ENCODE peak calls at places on chromosomes 12 and 14, in six cellular contexts. U is GM23248, E is AG04450, O is trophoblast cell, V is thoracic aorta, I is endothelial cell of umbilical vein. C is an unnamed sample.

GRCh38 chr14:64673748-64674147 is 30.5 kb upstream of the PLEKHG3 start:
- DNase-seq in U (no peak), E (no peak), O (no peak), V (no peak), I (no peak), C (peak)

GRCh38 chr12:26878661-26879119 is 45.7 kb upstream of the ITPR2 start:
- DNase-seq in U (no peak), E (no peak), O (no peak), V (no peak), I (peak), C (no peak)

GRCh38 chr14:71246539-71246938 is 339.3 kb downstream of the PCNX1 start:
- DNase-seq in U (no peak), E (no peak), O (no peak), V (no peak), I (no peak), C (no peak)

GRCh38 chr12:40692617-40693502 is 621 bp downstream of the CNTN1 start:
- DNase-seq in U (peak), E (no peak), O (no peak), V (no peak), I (no peak), C (peak)

GRCh38 chr14:30417121-30417520 is 141.8 kb upstream of the G2E3 start:
- DNase-seq in U (peak), E (no peak), O (no peak), V (no peak), I (no peak), C (no peak)

GRCh38 chr14:61077946-61078738 is 97.1 kb downstream of the SLC38A6 start:
- DNase-seq in U (peak), E (no peak), O (peak), V (no peak), I (no peak), C (peak)

GRCh38 chr12:47901285-47902093 is 3.3 kb downstream of the VDR start:
- DNase-seq in U (peak), E (no peak), O (no peak), V (no peak), I (no peak), C (no peak)

GRCh38 chr12:109937371-109937770 is 37.3 kb downstream of the TCHP start:
- DNase-seq in U (no peak), E (no peak), O (no peak), V (no peak), I (peak), C (no peak)

DNA sequence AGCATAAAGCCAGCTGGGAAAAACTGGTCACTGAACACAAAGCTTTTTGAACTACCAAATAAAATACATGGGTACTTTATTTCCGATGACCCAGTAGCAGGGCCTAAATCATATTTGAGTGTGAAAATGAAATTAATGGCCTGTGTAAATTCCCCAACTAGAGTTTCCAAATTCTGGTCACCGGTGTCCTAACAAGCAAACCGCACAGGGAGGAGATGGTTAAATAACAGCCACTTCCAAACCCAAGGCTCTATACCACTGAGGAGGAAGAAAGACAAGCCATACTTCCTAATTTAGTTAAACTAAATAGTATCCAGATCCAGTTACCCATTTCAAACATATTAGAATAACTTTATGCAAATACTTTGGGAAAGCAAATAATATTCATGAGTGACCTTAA is 40.1 kb upstream of the DUSP6 start:
- DNase-seq in U (no peak), E (no peak), O (no peak), V (no peak), I (no peak), C (no peak)
- H3K27ac ChIP-seq in U (no peak), E (no peak), O (no peak), V (no peak), I (no peak), C (no peak)

GRCh38 chr12:106130474-106131113 is 8.2 kb downstream of the NUAK1 start:
- DNase-seq in U (no peak), E (no peak), O (no peak), V (no peak), I (no peak), C (no peak)

GRCh38 chr12:106134294-106134949 is 4.3 kb downstream of the NUAK1 start:
- DNase-seq in U (no peak), E (no peak), O (no peak), V (no peak), I (no peak), C (no peak)

GRCh38 chr12:106131671-106132070 is 7.1 kb downstream of the NUAK1 start:
- DNase-seq in U (peak), E (no peak), O (no peak), V (no peak), I (no peak), C (no peak)

GRCh38 chr12:106133136-106134087 is 5.3 kb downstream of the NUAK1 start:
- DNase-seq in U (peak), E (no peak), O (peak), V (no peak), I (no peak), C (peak)

GRCh38 chr12:106132175-106133135 is 6.3 kb downstream of the NUAK1 start:
- DNase-seq in U (no peak), E (no peak), O (no peak), V (no peak), I (no peak), C (no peak)
- H3K27ac ChIP-seq in U (peak), E (peak), O (peak), V (peak), I (no peak), C (peak)

GRCh38 chr12:99287136-99287535 is 360.4 kb upstream of the GARIN6 start:
- DNase-seq in U (no peak), E (no peak), O (no peak), V (no peak), I (no peak), C (no peak)
- H3K27ac ChIP-seq in U (no peak), E (no peak), O (no peak), V (no peak), I (no peak), C (no peak)

DNA sequence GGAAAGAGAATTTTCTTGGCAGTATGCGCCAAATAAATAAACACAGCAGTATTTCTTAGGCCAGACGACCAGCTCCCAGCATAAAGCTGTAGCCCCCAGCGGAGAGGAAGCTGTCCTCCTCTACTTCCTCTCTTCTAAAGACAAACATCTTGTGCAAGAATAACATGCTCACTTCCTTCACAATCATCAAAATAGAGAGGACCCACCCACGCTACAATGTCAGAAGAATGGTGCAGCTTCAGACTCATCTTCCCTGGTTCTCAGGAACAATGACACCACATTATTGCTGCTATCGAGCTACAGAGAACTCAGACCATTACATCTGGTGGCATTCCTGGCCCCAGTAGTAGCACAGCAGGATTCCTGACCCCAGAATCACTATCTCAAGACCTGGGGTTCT is 16.6 kb upstream of the VWF start:
- DNase-seq in U (peak), E (peak), O (peak), V (no peak), I (peak), C (no peak)
- H3K27ac ChIP-seq in U (no peak), E (no peak), O (no peak), V (no peak), I (peak), C (no peak)

GRCh38 chr12:53010955-53011354 is 4.7 kb downstream of the EIF4B start:
- DNase-seq in U (no peak), E (no peak), O (peak), V (no peak), I (no peak), C (no peak)
- H3K27ac ChIP-seq in U (no peak), E (no peak), O (no peak), V (no peak), I (no peak), C (no peak)

GRCh38 chr14:100827751-100828447 is 2.0 kb downstream of the MEG3 start:
- DNase-seq in U (peak), E (peak), O (no peak), V (no peak), I (peak), C (peak)

GRCh38 chr14:100827140-100827517 is 1.2 kb downstream of the MEG3 start:
- DNase-seq in U (peak), E (no peak), O (no peak), V (no peak), I (peak), C (no peak)

GRCh38 chr14:100824946-100825690 is 800 bp upstream of the MEG3 start:
- DNase-seq in U (no peak), E (no peak), O (no peak), V (no peak), I (no peak), C (no peak)

GRCh38 chr14:100825691-100826331 is at the start of gene MEG3:
- DNase-seq in U (peak), E (peak), O (no peak), V (no peak), I (peak), C (peak)

DNA sequence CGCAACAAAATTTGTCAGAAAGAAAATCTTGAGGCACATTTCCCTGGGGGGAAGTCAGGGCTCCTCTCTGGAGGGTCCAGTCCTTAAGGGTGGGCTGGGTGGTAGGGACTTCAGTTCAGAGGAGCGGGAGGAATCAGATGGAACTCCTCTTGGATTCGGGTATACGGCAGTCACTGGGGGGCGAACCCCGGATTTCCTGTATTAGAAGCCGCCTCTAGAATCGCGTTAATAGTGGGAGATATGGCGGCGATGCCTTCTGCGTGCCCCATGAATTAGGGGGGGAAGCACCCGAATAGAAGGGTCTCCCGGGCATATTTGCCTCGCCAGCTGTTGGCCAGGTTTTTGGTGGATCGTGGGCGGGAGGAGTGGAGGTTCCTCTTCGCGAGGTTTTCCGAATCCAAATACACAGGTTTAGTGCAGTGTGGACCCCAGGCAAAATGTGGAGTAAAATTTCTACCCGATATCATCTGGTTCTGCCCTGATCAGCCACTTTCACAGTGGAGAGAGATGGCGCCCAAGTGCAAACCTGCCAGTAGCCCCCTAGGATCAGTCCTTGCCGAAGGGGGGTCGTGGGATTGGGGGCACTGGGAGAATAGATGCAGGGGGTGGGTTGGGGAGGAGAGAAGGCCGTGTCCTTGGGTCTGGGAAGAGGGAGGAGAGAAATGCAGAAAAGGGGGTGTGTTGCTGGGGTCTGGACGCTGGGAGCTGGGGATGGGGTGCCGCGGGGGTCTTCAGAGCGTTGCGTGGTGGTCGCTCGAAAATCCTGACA is 637 bp downstream of the MEG3 start:
- DNase-seq in U (peak), E (no peak), O (no peak), V (no peak), I (peak), C (no peak)
- H3K27ac ChIP-seq in U (peak), E (peak), O (no peak), V (peak), I (peak), C (no peak)

GRCh38 chr14:81940636-81941035 is 407.0 kb upstream of the SEL1L start:
- DNase-seq in U (no peak), E (no peak), O (no peak), V (no peak), I (no peak), C (no peak)
- H3K27ac ChIP-seq in U (no peak), E (no peak), O (no peak), V (no peak), I (no peak), C (no peak)

GRCh38 chr14:103393687-103394626 is 8.7 kb downstream of the MARK3 start:
- DNase-seq in U (peak), E (no peak), O (no peak), V (no peak), I (peak), C (no peak)
- H3K27ac ChIP-seq in U (peak), E (no peak), O (no peak), V (peak), I (peak), C (no peak)

GRCh38 chr12:75715682-75716081 is 204.3 kb upstream of the KRR1 start:
- DNase-seq in U (no peak), E (no peak), O (no peak), V (no peak), I (no peak), C (no peak)
- H3K27ac ChIP-seq in U (no peak), E (no peak), O (no peak), V (no peak), I (no peak), C (peak)